ENCODE peak calls at places on chromosomes 6 and 20, in four cellular contexts. One of them, this sample, is unnamed.

GRCh38 chr20:25019381-25020155 is 27.0 kb upstream of the APMAP start:
- DNase-seq in CD4-positive, alpha-beta T cell: no peak
- DNase-seq in small intestine: no peak
- DNase-seq in HepG2: peak; percentile 44
- DNase-seq in this sample: no peak

GRCh38 chr6:18062733-18063132 is 59.7 kb downstream of the NHLRC1 start:
- DNase-seq in CD4-positive, alpha-beta T cell: no peak
- DNase-seq in small intestine: no peak
- DNase-seq in HepG2: no peak
- DNase-seq in this sample: no peak

GRCh38 chr6:56378507-56378906 is 131.1 kb upstream of the COL21A1 start:
- DNase-seq in CD4-positive, alpha-beta T cell: no peak
- DNase-seq in small intestine: no peak
- DNase-seq in HepG2: no peak
- DNase-seq in this sample: no peak

GRCh38 chr20:25540273-25540672 is 45.1 kb downstream of the NINL start:
- DNase-seq in CD4-positive, alpha-beta T cell: no peak
- DNase-seq in small intestine: peak; percentile 72
- DNase-seq in HepG2: no peak
- DNase-seq in this sample: no peak

GRCh38 chr6:25748049-25748448 is 6.5 kb upstream of the SLC17A4 start:
- DNase-seq in CD4-positive, alpha-beta T cell: no peak
- DNase-seq in small intestine: no peak
- DNase-seq in HepG2: peak; percentile 15
- DNase-seq in this sample: no peak

GRCh38 chr20:41047975-41048305 is 19.3 kb downstream of the TOP1 start:
- DNase-seq in CD4-positive, alpha-beta T cell: no peak
- DNase-seq in small intestine: peak; percentile 79
- DNase-seq in HepG2: no peak
- DNase-seq in this sample: no peak

GRCh38 chr6:89984926-89985743 is 90.9 kb downstream of the GJA10 start:
- DNase-seq in CD4-positive, alpha-beta T cell: no peak
- DNase-seq in small intestine: no peak
- DNase-seq in HepG2: no peak
- DNase-seq in this sample: no peak

GRCh38 chr6:31498748-31499147 is 803 bp downstream of the MICB start:
- DNase-seq in CD4-positive, alpha-beta T cell: no peak
- DNase-seq in small intestine: no peak
- DNase-seq in HepG2: no peak
- DNase-seq in this sample: no peak

GRCh38 chr6:69293471-69293870 is 503.3 kb downstream of the LMBRD1 start:
- DNase-seq in CD4-positive, alpha-beta T cell: no peak
- DNase-seq in small intestine: no peak
- DNase-seq in HepG2: no peak
- DNase-seq in this sample: no peak

GRCh38 chr20:8898823-8899222 is 170.1 kb upstream of the PLCB4 start:
- DNase-seq in CD4-positive, alpha-beta T cell: no peak
- DNase-seq in small intestine: no peak
- DNase-seq in HepG2: no peak
- DNase-seq in this sample: no peak

GRCh38 chr20:29300579-29301551 is 1956.6 kb upstream of the DEFB115 start:
- DNase-seq in CD4-positive, alpha-beta T cell: no peak
- DNase-seq in small intestine: no peak
- DNase-seq in HepG2: no peak
- DNase-seq in this sample: no peak

GRCh38 chr20:29298271-29298590 is 1959.2 kb upstream of the DEFB115 start:
- DNase-seq in CD4-positive, alpha-beta T cell: no peak
- DNase-seq in small intestine: no peak
- DNase-seq in HepG2: no peak
- DNase-seq in this sample: no peak

GRCh38 chr20:29298759-29299613 is 1958.5 kb upstream of the DEFB115 start:
- DNase-seq in CD4-positive, alpha-beta T cell: no peak
- DNase-seq in small intestine: no peak
- DNase-seq in HepG2: no peak
- DNase-seq in this sample: no peak

GRCh38 chr20:29301624-29302259 is 1955.7 kb upstream of the DEFB115 start:
- DNase-seq in CD4-positive, alpha-beta T cell: no peak
- DNase-seq in small intestine: no peak
- DNase-seq in HepG2: no peak
- DNase-seq in this sample: no peak

DNA sequence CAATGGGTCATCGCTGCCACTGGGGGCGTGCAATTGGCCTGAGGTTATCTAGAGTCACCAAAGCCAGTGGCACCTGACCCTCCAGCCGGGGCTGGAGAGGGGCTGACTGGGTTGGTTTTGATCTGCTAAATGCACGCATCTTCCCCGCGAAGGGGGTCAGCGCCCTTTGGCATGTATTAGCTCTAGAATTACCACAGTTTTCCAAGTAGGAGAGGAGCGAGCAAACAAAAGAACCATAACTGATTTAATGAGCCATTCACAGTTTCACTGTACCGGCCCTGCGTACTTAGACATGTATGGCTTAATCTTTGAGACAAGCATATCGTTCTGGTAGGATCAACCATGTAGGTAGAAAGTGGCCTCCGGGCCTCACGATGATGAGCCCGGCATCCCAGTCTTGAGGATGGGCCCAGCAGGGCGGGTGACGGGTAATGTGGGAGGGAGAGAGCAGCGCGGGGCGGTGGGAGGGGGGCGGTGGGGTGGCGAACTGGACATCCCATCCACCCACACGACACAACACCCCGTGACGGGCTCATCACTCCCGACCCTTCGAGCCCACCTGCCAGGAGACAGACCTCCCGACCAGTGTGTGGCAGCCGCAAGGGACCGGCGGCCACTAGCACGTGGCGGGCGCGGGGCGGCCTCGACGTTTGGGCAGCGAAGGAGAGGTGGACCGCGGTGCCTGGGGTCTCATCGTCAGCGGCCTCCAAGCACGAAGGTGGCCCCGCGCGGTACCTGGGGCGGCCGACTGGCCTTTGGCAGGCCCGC is 1957.5 kb upstream of the DEFB115 start:
- DNase-seq in CD4-positive, alpha-beta T cell: no peak
- DNase-seq in small intestine: no peak
- DNase-seq in HepG2: no peak
- DNase-seq in this sample: no peak
- H3K9me3 ChIP-seq in CD4-positive, alpha-beta T cell: peaks cover 11% of the 10 kb centered on the region
- H3K9me3 ChIP-seq in small intestine: peaks cover 17% of the 10 kb centered on the region
- H3K9me3 ChIP-seq in HepG2: peaks cover 88% of the 10 kb centered on the region
- H3K9me3 ChIP-seq in this sample: no peaks in the 10 kb centered on the region

GRCh38 chr20:39264506-39265172 is 302.5 kb downstream of the DHX35 start:
- DNase-seq in CD4-positive, alpha-beta T cell: peak; percentile 4
- DNase-seq in small intestine: peak; percentile 69
- DNase-seq in HepG2: peak; percentile 63
- DNase-seq in this sample: peak; percentile 16
- H3K9me3 ChIP-seq in CD4-positive, alpha-beta T cell: no peaks in the 10 kb centered on the region
- H3K9me3 ChIP-seq in small intestine: no peaks in the 10 kb centered on the region
- H3K9me3 ChIP-seq in HepG2: no peaks in the 10 kb centered on the region
- H3K9me3 ChIP-seq in this sample: no peaks in the 10 kb centered on the region

GRCh38 chr20:56828402-56828801 is 199.3 kb downstream of the TFAP2C start:
- DNase-seq in CD4-positive, alpha-beta T cell: no peak
- DNase-seq in small intestine: no peak
- DNase-seq in HepG2: no peak
- DNase-seq in this sample: no peak

GRCh38 chr20:56827763-56828162 is 198.7 kb downstream of the TFAP2C start:
- DNase-seq in CD4-positive, alpha-beta T cell: no peak
- DNase-seq in small intestine: no peak
- DNase-seq in HepG2: no peak
- DNase-seq in this sample: no peak

GRCh38 chr20:56826971-56827645 is 198.0 kb downstream of the TFAP2C start:
- DNase-seq in CD4-positive, alpha-beta T cell: no peak
- DNase-seq in small intestine: no peak
- DNase-seq in HepG2: no peak
- DNase-seq in this sample: no peak

GRCh38 chr20:56829788-56830385 is 200.8 kb downstream of the TFAP2C start:
- DNase-seq in CD4-positive, alpha-beta T cell: no peak
- DNase-seq in small intestine: no peak
- DNase-seq in HepG2: peak; percentile 32
- DNase-seq in this sample: no peak

GRCh38 chr20:56826306-56826970 is 197.3 kb downstream of the TFAP2C start:
- DNase-seq in CD4-positive, alpha-beta T cell: no peak
- DNase-seq in small intestine: no peak
- DNase-seq in HepG2: no peak
- DNase-seq in this sample: no peak
- H3K9me3 ChIP-seq in CD4-positive, alpha-beta T cell: no peaks in the 10 kb centered on the region
- H3K9me3 ChIP-seq in small intestine: no peaks in the 10 kb centered on the region
- H3K9me3 ChIP-seq in HepG2: no peaks in the 10 kb centered on the region
- H3K9me3 ChIP-seq in this sample: no peaks in the 10 kb centered on the region

GRCh38 chr6:167673951-167674350 is 152.8 kb upstream of the AFDN start:
- DNase-seq in CD4-positive, alpha-beta T cell: no peak
- DNase-seq in small intestine: no peak
- DNase-seq in HepG2: no peak
- DNase-seq in this sample: no peak
- H3K9me3 ChIP-seq in CD4-positive, alpha-beta T cell: no peaks in the 10 kb centered on the region
- H3K9me3 ChIP-seq in small intestine: no peaks in the 10 kb centered on the region
- H3K9me3 ChIP-seq in HepG2: no peaks in the 10 kb centered on the region
- H3K9me3 ChIP-seq in this sample: no peaks in the 10 kb centered on the region

DNA sequence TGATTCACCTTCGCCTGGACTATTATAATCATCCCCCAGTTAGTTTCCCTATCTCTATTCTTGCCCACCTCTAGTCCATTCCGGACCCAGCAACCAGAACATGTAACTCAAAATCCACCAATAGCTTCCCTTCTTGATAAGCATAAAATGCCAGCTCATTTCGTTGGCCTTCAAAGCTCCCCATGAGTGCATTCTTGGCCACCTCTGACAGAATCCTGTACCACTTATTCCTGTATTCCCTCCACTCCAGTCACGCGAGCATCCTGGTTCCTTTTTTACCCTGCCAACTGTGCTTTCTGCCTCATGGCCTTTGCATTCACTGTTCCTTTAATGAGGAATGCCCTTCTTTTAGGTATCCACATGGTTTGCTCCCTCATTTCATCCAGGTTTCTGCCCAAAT is 36.7 kb downstream of the CYP24A1 start:
- DNase-seq in CD4-positive, alpha-beta T cell: no peak
- DNase-seq in small intestine: no peak
- DNase-seq in HepG2: no peak
- DNase-seq in this sample: no peak
- H3K9me3 ChIP-seq in CD4-positive, alpha-beta T cell: no peaks in the 10 kb centered on the region
- H3K9me3 ChIP-seq in small intestine: no peaks in the 10 kb centered on the region
- H3K9me3 ChIP-seq in HepG2: peaks cover 14% of the 10 kb centered on the region
- H3K9me3 ChIP-seq in this sample: no peaks in the 10 kb centered on the region

DNA sequence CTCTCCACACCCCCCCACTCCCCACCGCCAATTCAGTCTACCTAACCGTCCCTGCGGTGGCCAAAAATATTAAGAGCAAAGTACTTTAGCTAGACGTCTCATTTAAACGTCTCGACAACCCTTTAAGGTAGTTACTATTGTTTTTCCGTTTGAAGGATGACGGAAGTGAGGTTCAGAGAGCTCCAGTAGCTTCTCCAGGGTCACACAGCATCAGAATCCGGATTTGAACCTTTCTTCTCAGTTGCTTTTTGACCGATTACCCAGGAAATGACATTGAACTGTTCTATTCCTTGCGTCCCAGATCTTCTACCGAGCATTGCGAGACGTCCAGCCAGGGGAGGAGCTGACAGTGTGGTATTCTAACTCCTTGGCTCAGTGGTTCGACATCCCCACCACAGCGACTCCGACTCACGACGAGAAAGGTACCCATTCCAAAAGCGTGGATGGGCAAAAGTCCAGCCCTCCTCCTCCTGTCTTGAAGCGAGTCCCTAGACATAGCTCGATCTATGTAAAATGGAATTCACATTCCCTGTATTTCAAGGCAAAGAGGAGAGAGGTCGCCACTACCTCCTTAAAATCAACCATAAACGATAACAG is 2.4 kb downstream of the PRDM13 start:
- DNase-seq in CD4-positive, alpha-beta T cell: no peak
- DNase-seq in small intestine: no peak
- DNase-seq in HepG2: no peak
- DNase-seq in this sample: no peak
- H3K9me3 ChIP-seq in CD4-positive, alpha-beta T cell: peaks cover 13% of the 10 kb centered on the region
- H3K9me3 ChIP-seq in small intestine: no peaks in the 10 kb centered on the region
- H3K9me3 ChIP-seq in HepG2: no peaks in the 10 kb centered on the region
- H3K9me3 ChIP-seq in this sample: peaks cover 20% of the 10 kb centered on the region

This sample was measured in T-helper 17 cell.